ENCODE peak calls at places on chromosome 4, in seven cellular contexts. Z, Q, Y, X, L, V and O are unnamed samples. For H3K4me1, the result is how much of the 10 kb centered on the place peaks cover.

GRCh38 chr4:85423414-85423813 is 51.5 kb upstream of the ARHGAP24 start:
- DNase-seq in Z (no peak), Q (no peak), Y (no peak), X (no peak), L (no peak), V (no peak), O (no peak)

GRCh38 chr4:70903282-70903603 is 1.1 kb downstream of the MOB1B start:
- DNase-seq in Z (no peak), Q (no peak), Y (no peak), X (no peak), L (peak), V (no peak), O (no peak)

GRCh38 chr4:109730294-109731051 is 603 bp upstream of the PLA2G12A start:
- DNase-seq in Z (no peak), Q (peak), Y (no peak), X (peak), L (no peak), V (peak), O (peak)

GRCh38 chr4:130576218-130576617 is 1480.3 kb downstream of the C4orf33 start:
- DNase-seq in Z (no peak), Q (no peak), Y (no peak), X (no peak), L (no peak), V (no peak), O (no peak)

GRCh38 chr4:168853770-168854169 is 156.3 kb downstream of the CBR4 start:
- DNase-seq in Z (no peak), Q (no peak), Y (no peak), X (no peak), L (no peak), V (no peak), O (no peak)

GRCh38 chr4:128353791-128354190 is 66.2 kb upstream of the PGRMC2 start:
- DNase-seq in Z (no peak), Q (no peak), Y (no peak), X (no peak), L (no peak), V (no peak), O (no peak)

GRCh38 chr4:17310269-17310652 is 201.6 kb downstream of the QDPR start:
- DNase-seq in Z (no peak), Q (no peak), Y (no peak), X (no peak), L (no peak), V (no peak), O (no peak)

GRCh38 chr4:1378559-1379231 is 27.5 kb downstream of the NKX1-1 start:
- DNase-seq in Z (no peak), Q (no peak), Y (no peak), X (no peak), L (no peak), V (no peak), O (no peak)

GRCh38 chr4:10079256-10079655 is 37.3 kb downstream of the WDR1 start:
- DNase-seq in Z (no peak), Q (peak), Y (no peak), X (no peak), L (no peak), V (no peak), O (no peak)

GRCh38 chr4:118034061-118034785 is at the start of gene NDST3:
- DNase-seq in Z (peak), Q (peak), Y (peak), X (no peak), L (peak), V (peak), O (peak)

GRCh38 chr4:22573198-22573597 is 57.3 kb upstream of the ADGRA3 start:
- DNase-seq in Z (no peak), Q (peak), Y (peak), X (no peak), L (peak), V (peak), O (peak)

GRCh38 chr4:1856920-1857699 is 1.2 kb upstream of the LETM1 start:
- DNase-seq in Z (no peak), Q (no peak), Y (no peak), X (no peak), L (peak), V (peak), O (peak)

GRCh38 chr4:146340798-146341197 is 126.5 kb downstream of the REELD1 start:
- DNase-seq in Z (no peak), Q (no peak), Y (no peak), X (no peak), L (no peak), V (no peak), O (no peak)

GRCh38 chr4:184805462-184806245 is 20.1 kb downstream of the ACSL1 start:
- DNase-seq in Z (no peak), Q (peak), Y (peak), X (no peak), L (peak), V (peak), O (peak)

GRCh38 chr4:183798921-183799307 is 106.2 kb upstream of the STOX2 start:
- DNase-seq in Z (no peak), Q (no peak), Y (no peak), X (no peak), L (no peak), V (no peak), O (no peak)

GRCh38 chr4:7933631-7934510 is 5.8 kb downstream of the AFAP1 start:
- DNase-seq in Z (no peak), Q (no peak), Y (no peak), X (no peak), L (no peak), V (no peak), O (no peak)

GRCh38 chr4:143025111-143025704 is 159.5 kb upstream of the USP38 start:
- DNase-seq in Z (peak), Q (no peak), Y (no peak), X (no peak), L (no peak), V (no peak), O (peak)

GRCh38 chr4:1381944-1382541 is 24.2 kb downstream of the NKX1-1 start:
- DNase-seq in Z (no peak), Q (no peak), Y (no peak), X (no peak), L (no peak), V (no peak), O (peak)

GRCh38 chr4:145061325-145061920 is 36.6 kb downstream of the ANAPC10 start:
- DNase-seq in Z (peak), Q (no peak), Y (no peak), X (no peak), L (no peak), V (no peak), O (no peak)

GRCh38 chr4:3466691-3467600 is 3.8 kb downstream of the DOK7 start:
- DNase-seq in Z (no peak), Q (no peak), Y (no peak), X (no peak), L (no peak), V (no peak), O (no peak)

GRCh38 chr4:142940614-142941013 is 94.5 kb upstream of the INPP4B start:
- DNase-seq in Z (no peak), Q (peak), Y (no peak), X (no peak), L (no peak), V (no peak), O (no peak)

GRCh38 chr4:97235516-97235915 is 907.8 kb downstream of the STPG2 start:
- DNase-seq in Z (no peak), Q (no peak), Y (no peak), X (no peak), L (no peak), V (no peak), O (no peak)

GRCh38 chr4:186733778-186734177 is 10.1 kb upstream of the FAT1 start:
- DNase-seq in Z (no peak), Q (no peak), Y (no peak), X (no peak), L (no peak), V (no peak), O (no peak)

GRCh38 chr4:37983951-37984350 is 23.8 kb downstream of the PTTG2 start:
- DNase-seq in Z (no peak), Q (no peak), Y (no peak), X (no peak), L (no peak), V (no peak), O (no peak)

GRCh38 chr4:3250956-3251690 is 2.2 kb downstream of the MSANTD1 start:
- DNase-seq in Z (no peak), Q (no peak), Y (no peak), X (no peak), L (no peak), V (no peak), O (no peak)

GRCh38 chr4:154124539-154125255 is 335.8 kb upstream of the SFRP2 start:
- DNase-seq in Z (peak), Q (no peak), Y (no peak), X (no peak), L (no peak), V (no peak), O (no peak)

GRCh38 chr4:60944070-60944469 is 256.1 kb upstream of the ADGRL3 start:
- DNase-seq in Z (no peak), Q (no peak), Y (no peak), X (no peak), L (no peak), V (no peak), O (no peak)

DNA sequence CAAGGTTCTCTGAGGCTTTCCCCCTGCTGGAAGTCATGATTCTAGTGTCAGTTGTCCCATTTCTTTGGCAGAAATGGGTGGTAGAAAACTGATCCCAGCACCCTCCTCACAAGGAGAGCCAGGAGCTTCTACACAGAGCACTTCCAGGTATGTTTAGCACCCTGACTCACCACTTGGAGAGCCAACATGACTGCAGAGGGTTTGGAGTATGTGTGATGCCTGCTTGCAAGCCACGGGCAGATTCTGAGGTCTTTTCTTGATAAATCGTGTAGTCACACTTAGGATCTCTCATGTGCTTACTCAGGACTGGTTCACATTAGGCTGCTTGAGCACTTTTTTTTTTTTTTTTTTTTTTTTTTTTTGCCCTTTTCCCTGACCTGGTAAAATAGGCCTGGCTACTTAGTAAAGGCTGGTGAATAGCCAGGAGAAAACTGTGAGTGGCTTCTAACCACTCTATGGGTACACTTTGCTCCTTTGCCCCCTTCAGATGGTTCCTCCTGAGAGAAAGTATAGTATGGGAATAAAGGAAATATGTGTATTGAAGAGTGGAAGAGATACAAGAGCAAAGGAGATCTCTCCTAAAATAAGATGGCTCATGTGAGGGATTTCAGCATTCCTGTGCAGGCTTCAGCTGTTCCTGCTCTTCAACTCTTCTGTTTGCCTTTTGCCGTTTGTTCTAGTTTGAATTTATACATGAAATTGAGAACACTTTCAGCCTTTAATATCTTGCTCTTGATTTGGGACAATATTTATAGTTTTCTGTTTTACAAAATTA is 103.6 kb downstream of the EMCN start:
- DNase-seq in Z (no peak), Q (no peak), Y (no peak), X (no peak), L (no peak), V (no peak), O (no peak)
- H3K4me1 ChIP-seq in Z (under half), Q (under half), Y (under half), X (under half), L (under half), V (under half), O (under half)

GRCh38 chr4:140096921-140097320 is 57.1 kb downstream of the MAML3 start:
- DNase-seq in Z (no peak), Q (no peak), Y (no peak), X (no peak), L (no peak), V (no peak), O (no peak)
- TF ChIP-seq POLR2A in Z (no peak), Q (no peak), Y (no peak), X (no peak), L (no peak), V (no peak), O (no peak)

GRCh38 chr4:98298022-98298421 is 36.8 kb downstream of the RAP1GDS1 start:
- DNase-seq in Z (no peak), Q (no peak), Y (no peak), X (no peak), L (no peak), V (no peak), O (no peak)
- H3K4me1 ChIP-seq in Z (under half), Q (under half), Y (under half), X (under half), L (under half), V (under half), O (under half)

GRCh38 chr4:88822034-88822433 is 124.4 kb upstream of the NAP1L5 start:
- DNase-seq in Z (no peak), Q (no peak), Y (no peak), X (no peak), L (no peak), V (no peak), O (no peak)

GRCh38 chr4:88820723-88821368 is 123.2 kb upstream of the NAP1L5 start:
- DNase-seq in Z (no peak), Q (no peak), Y (no peak), X (no peak), L (no peak), V (no peak), O (no peak)

GRCh38 chr4:88818650-88819470 is 121.2 kb upstream of the NAP1L5 start:
- DNase-seq in Z (peak), Q (peak), Y (no peak), X (no peak), L (no peak), V (peak), O (peak)

GRCh38 chr4:88827442-88827841 is 129.8 kb upstream of the NAP1L5 start:
- DNase-seq in Z (no peak), Q (no peak), Y (no peak), X (no peak), L (no peak), V (no peak), O (no peak)

DNA sequence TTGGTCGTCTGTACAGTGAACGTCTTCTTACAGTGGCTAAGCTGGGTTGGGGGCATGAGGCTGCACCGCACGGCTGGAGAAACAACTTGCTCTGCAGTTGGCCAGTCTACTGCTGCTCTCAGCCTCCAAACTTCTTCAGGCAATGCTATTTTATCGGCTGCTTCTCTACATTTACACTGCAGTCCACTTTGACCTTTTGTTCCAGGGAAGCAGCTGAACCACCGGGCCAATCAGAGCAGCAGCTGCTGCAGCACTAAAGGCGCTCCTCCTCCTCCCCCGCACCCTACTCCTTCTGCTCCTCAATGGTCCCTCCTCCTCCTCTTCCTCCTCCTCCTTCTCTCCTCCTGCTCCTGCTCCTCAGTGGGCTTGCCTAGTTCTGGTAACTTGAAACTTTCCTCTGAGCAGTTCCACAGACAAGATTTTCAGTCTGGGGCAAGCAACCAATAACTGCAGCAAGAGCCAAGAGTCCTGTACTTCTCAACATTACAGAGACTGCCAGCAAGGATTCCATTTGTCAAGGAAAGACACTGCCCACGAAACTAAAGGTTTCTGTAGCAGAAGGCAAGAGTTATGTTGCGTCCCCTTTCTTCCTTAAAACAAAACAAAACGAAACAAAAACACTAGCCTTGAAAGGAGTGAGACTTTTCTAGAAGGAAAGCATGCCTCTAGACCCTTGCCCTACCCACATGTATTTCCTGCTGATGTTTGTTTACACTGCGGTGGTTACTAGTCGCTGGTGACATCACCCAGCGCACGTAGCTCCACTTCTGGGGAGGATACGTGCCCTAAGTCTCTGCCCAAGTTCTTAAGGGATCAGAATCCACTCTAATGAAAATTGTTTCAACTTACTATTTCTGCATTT is 125.7 kb upstream of the NAP1L5 start:
- DNase-seq in Z (peak), Q (peak), Y (peak), X (peak), L (peak), V (peak), O (peak)
- TF ChIP-seq POLR2A in Z (no peak), Q (no peak), Y (peak), X (peak), L (peak), V (peak), O (peak)

GRCh38 chr4:173752610-173753009 is 222.6 kb upstream of the HAND2 start:
- DNase-seq in Z (peak), Q (no peak), Y (no peak), X (peak), L (no peak), V (peak), O (no peak)
- H3K4me1 ChIP-seq in Z (under half), Q (under half), Y (under half), X (under half), L (under half), V (under half), O (under half)

GRCh38 chr4:84028340-84028739 is 470.8 kb downstream of the NKX6-1 start:
- DNase-seq in Z (peak), Q (no peak), Y (no peak), X (no peak), L (no peak), V (no peak), O (no peak)
- TF ChIP-seq POLR2A in Z (no peak), Q (no peak), Y (no peak), X (no peak), L (no peak), V (no peak), O (no peak)

GRCh38 chr4:36304138-36304681 is 22.8 kb downstream of the DTHD1 start:
- DNase-seq in Z (no peak), Q (no peak), Y (no peak), X (no peak), L (no peak), V (no peak), O (no peak)
- H3K4me1 ChIP-seq in Z (under half), Q (under half), Y (under half), X (under half), L (under half), V (under half), O (under half)